ENCODE peak calls at places on chromosomes 3 and 15, in six cellular contexts. One of them, this sample, is unnamed.

GRCh38 chr3:60176614-60177013 is 1074.6 kb downstream of the FHIT start:
- DNase-seq in AG10803: no peak
- DNase-seq in A549: no peak
- DNase-seq in ACHN: no peak
- DNase-seq in NCI-H2029: no peak
- DNase-seq in mesendoderm: no peak
- DNase-seq in this sample: no peak

GRCh38 chr3:116020989-116021388 is 397.7 kb downstream of the GAP43 start:
- DNase-seq in mesendoderm: no peak
- DNase-seq in AG10803: no peak
- DNase-seq in ACHN: no peak
- DNase-seq in A549: no peak
- DNase-seq in NCI-H2029: no peak
- DNase-seq in this sample: no peak

GRCh38 chr3:184259878-184260570 is 1.3 kb downstream of the CAMK2N2 start:
- DNase-seq in AG10803: no peak
- DNase-seq in A549: peak
- DNase-seq in mesendoderm: peak
- DNase-seq in ACHN: peak
- DNase-seq in NCI-H2029: no peak
- DNase-seq in this sample: peak

GRCh38 chr3:55013145-55013544 is 85.3 kb upstream of the LRTM1 start:
- DNase-seq in ACHN: no peak
- DNase-seq in AG10803: peak
- DNase-seq in NCI-H2029: no peak
- DNase-seq in mesendoderm: peak
- DNase-seq in A549: peak
- DNase-seq in this sample: no peak

GRCh38 chr3:51371943-51372557 is 13.0 kb upstream of the MANF start:
- DNase-seq in mesendoderm: peak
- DNase-seq in A549: peak
- DNase-seq in NCI-H2029: peak
- DNase-seq in ACHN: peak
- DNase-seq in AG10803: peak
- DNase-seq in this sample: peak

GRCh38 chr3:79086514-79086913 is 681.3 kb downstream of the ROBO1 start:
- DNase-seq in mesendoderm: peak
- DNase-seq in A549: peak
- DNase-seq in NCI-H2029: no peak
- DNase-seq in ACHN: peak
- DNase-seq in AG10803: peak
- DNase-seq in this sample: no peak

GRCh38 chr15:96293446-96293845 is 37.1 kb upstream of the NR2F2 start:
- DNase-seq in AG10803: no peak
- DNase-seq in mesendoderm: no peak
- DNase-seq in ACHN: no peak
- DNase-seq in NCI-H2029: no peak
- DNase-seq in A549: no peak
- DNase-seq in this sample: no peak

GRCh38 chr3:8318002-8318649 is 183.5 kb upstream of the LMCD1 start:
- DNase-seq in ACHN: peak
- DNase-seq in AG10803: peak
- DNase-seq in A549: no peak
- DNase-seq in NCI-H2029: peak
- DNase-seq in mesendoderm: peak
- DNase-seq in this sample: no peak

GRCh38 chr3:179933079-179933478 is 103.7 kb downstream of the PEX5L start:
- DNase-seq in A549: no peak
- DNase-seq in AG10803: no peak
- DNase-seq in ACHN: no peak
- DNase-seq in mesendoderm: no peak
- DNase-seq in NCI-H2029: peak
- DNase-seq in this sample: no peak

GRCh38 chr3:88626426-88627120 is 476.8 kb downstream of the C3orf38 start:
- DNase-seq in ACHN: no peak
- DNase-seq in NCI-H2029: no peak
- DNase-seq in mesendoderm: no peak
- DNase-seq in AG10803: no peak
- DNase-seq in A549: no peak
- DNase-seq in this sample: no peak

GRCh38 chr3:126266291-126266840 is 86.0 kb upstream of the ALDH1L1 start:
- DNase-seq in AG10803: no peak
- DNase-seq in ACHN: peak
- DNase-seq in mesendoderm: peak
- DNase-seq in NCI-H2029: no peak
- DNase-seq in A549: peak
- DNase-seq in this sample: no peak

GRCh38 chr15:98938804-98939203 is 68.8 kb downstream of the PGPEP1L start:
- DNase-seq in NCI-H2029: no peak
- DNase-seq in AG10803: no peak
- DNase-seq in ACHN: no peak
- DNase-seq in A549: no peak
- DNase-seq in mesendoderm: no peak
- DNase-seq in this sample: no peak

GRCh38 chr15:78007965-78008886 is 69.3 kb downstream of the TBC1D2B start:
- DNase-seq in AG10803: peak
- DNase-seq in A549: no peak
- DNase-seq in NCI-H2029: no peak
- DNase-seq in ACHN: peak
- DNase-seq in mesendoderm: no peak
- DNase-seq in this sample: no peak

GRCh38 chr15:86961669-86962068 is 882.0 kb downstream of the AGBL1 start:
- DNase-seq in NCI-H2029: no peak
- DNase-seq in ACHN: no peak
- DNase-seq in mesendoderm: no peak
- DNase-seq in A549: no peak
- DNase-seq in AG10803: no peak
- DNase-seq in this sample: no peak

GRCh38 chr3:150497956-150498355 is 48.3 kb downstream of the SERP1 start:
- DNase-seq in NCI-H2029: no peak
- DNase-seq in A549: peak
- DNase-seq in AG10803: peak
- DNase-seq in ACHN: no peak
- DNase-seq in mesendoderm: no peak
- DNase-seq in this sample: no peak

GRCh38 chr15:78105541-78106241 is 13.3 kb downstream of the SH2D7 start:
- DNase-seq in NCI-H2029: no peak
- DNase-seq in A549: no peak
- DNase-seq in mesendoderm: no peak
- DNase-seq in AG10803: peak
- DNase-seq in ACHN: no peak
- DNase-seq in this sample: no peak

GRCh38 chr3:33211444-33211843 is 7.2 kb downstream of the SUSD5 start:
- DNase-seq in ACHN: peak
- DNase-seq in NCI-H2029: peak
- DNase-seq in AG10803: peak
- DNase-seq in A549: peak
- DNase-seq in mesendoderm: no peak
- DNase-seq in this sample: no peak

GRCh38 chr15:84669726-84670125 is 11.7 kb upstream of the NMB start:
- DNase-seq in AG10803: peak
- DNase-seq in ACHN: no peak
- DNase-seq in A549: no peak
- DNase-seq in mesendoderm: no peak
- DNase-seq in NCI-H2029: no peak
- DNase-seq in this sample: no peak

GRCh38 chr15:77818484-77819270 is 186.0 kb upstream of the LINGO1 start:
- DNase-seq in A549: no peak
- DNase-seq in AG10803: no peak
- DNase-seq in mesendoderm: peak
- DNase-seq in ACHN: no peak
- DNase-seq in NCI-H2029: no peak
- DNase-seq in this sample: no peak

GRCh38 chr15:62060896-62061280 is 641 bp upstream of the VPS13C start:
- DNase-seq in AG10803: no peak
- DNase-seq in NCI-H2029: no peak
- DNase-seq in mesendoderm: no peak
- DNase-seq in ACHN: peak
- DNase-seq in A549: no peak
- DNase-seq in this sample: no peak

GRCh38 chr3:123809597-123809996 is 74.5 kb downstream of the MYLK start:
- DNase-seq in AG10803: peak
- DNase-seq in A549: no peak
- DNase-seq in NCI-H2029: no peak
- DNase-seq in ACHN: no peak
- DNase-seq in mesendoderm: no peak
- DNase-seq in this sample: no peak

GRCh38 chr3:120147072-120147871 is 53.0 kb upstream of the GSK3B start:
- DNase-seq in A549: peak
- DNase-seq in ACHN: no peak
- DNase-seq in AG10803: no peak
- DNase-seq in mesendoderm: peak
- DNase-seq in NCI-H2029: peak
- DNase-seq in this sample: peak